ENCODE peak calls at places on chromosome 11, in ten cellular contexts. One of them, this sample, is unnamed.

GRCh38 chr11:76253416-76253815 is 47.1 kb upstream of the WNT11 start:
- DNase-seq in right lobe of liver: no peak
- DNase-seq in HepG2: no peak
- DNase-seq in heart left ventricle: peak; percentile 40
- DNase-seq in A549: no peak
- DNase-seq in transverse colon: no peak
- DNase-seq in ovary: no peak
- DNase-seq in uterus: no peak
- DNase-seq in IMR-90: no peak
- DNase-seq in H1: no peak
- DNase-seq in this sample: no peak

GRCh38 chr11:64829536-64830251 is 14.8 kb downstream of the CDC42BPG start:
- DNase-seq in right lobe of liver: no peak
- DNase-seq in A549: no peak
- DNase-seq in transverse colon: no peak
- DNase-seq in heart left ventricle: no peak
- DNase-seq in IMR-90: no peak
- DNase-seq in H1: no peak
- DNase-seq in HepG2: no peak
- DNase-seq in uterus: no peak
- DNase-seq in ovary: no peak
- DNase-seq in this sample: no peak

GRCh38 chr11:129804012-129804411 is 11.6 kb upstream of the TMEM45B start:
- DNase-seq in A549: no peak
- DNase-seq in H1: no peak
- DNase-seq in transverse colon: no peak
- DNase-seq in uterus: no peak
- DNase-seq in IMR-90: no peak
- DNase-seq in HepG2: no peak
- DNase-seq in heart left ventricle: no peak
- DNase-seq in ovary: no peak
- DNase-seq in right lobe of liver: no peak
- DNase-seq in this sample: no peak

GRCh38 chr11:106697058-106697457 is 321.2 kb downstream of the GUCY1A2 start:
- DNase-seq in heart left ventricle: no peak
- DNase-seq in IMR-90: peak; percentile 76
- DNase-seq in ovary: no peak
- DNase-seq in uterus: no peak
- DNase-seq in A549: no peak
- DNase-seq in transverse colon: no peak
- DNase-seq in HepG2: no peak
- DNase-seq in right lobe of liver: no peak
- DNase-seq in H1: no peak
- DNase-seq in this sample: no peak

GRCh38 chr11:35282226-35282882 is 137.0 kb downstream of the SLC1A2 start:
- DNase-seq in HepG2: no peak
- DNase-seq in ovary: no peak
- DNase-seq in uterus: peak; percentile 31
- DNase-seq in IMR-90: peak; percentile 89
- DNase-seq in right lobe of liver: no peak
- DNase-seq in heart left ventricle: no peak
- DNase-seq in H1: no peak
- DNase-seq in A549: peak; percentile 26
- DNase-seq in transverse colon: no peak
- DNase-seq in this sample: no peak

GRCh38 chr11:65809496-65809895 is 22.6 kb downstream of the OVOL1 start:
- DNase-seq in H1: no peak
- DNase-seq in right lobe of liver: no peak
- DNase-seq in uterus: no peak
- DNase-seq in heart left ventricle: no peak
- DNase-seq in IMR-90: no peak
- DNase-seq in HepG2: no peak
- DNase-seq in transverse colon: no peak
- DNase-seq in A549: no peak
- DNase-seq in ovary: no peak
- DNase-seq in this sample: no peak

GRCh38 chr11:1073261-1073724 is 1.4 kb upstream of the MUC2 start:
- DNase-seq in HepG2: peak; percentile 46
- DNase-seq in H1: no peak
- DNase-seq in uterus: peak; percentile 28
- DNase-seq in IMR-90: peak; percentile 46
- DNase-seq in right lobe of liver: peak; percentile 84
- DNase-seq in ovary: no peak
- DNase-seq in heart left ventricle: peak; percentile 65
- DNase-seq in A549: peak; percentile 83
- DNase-seq in transverse colon: peak; percentile 86
- DNase-seq in this sample: peak; percentile 87

GRCh38 chr11:119366690-119367620 is 14.5 kb downstream of the USP2 start:
- DNase-seq in H1: no peak
- DNase-seq in IMR-90: no peak
- DNase-seq in ovary: no peak
- DNase-seq in uterus: peak; percentile 62
- DNase-seq in heart left ventricle: peak; percentile 40
- DNase-seq in HepG2: no peak
- DNase-seq in transverse colon: no peak
- DNase-seq in A549: no peak
- DNase-seq in right lobe of liver: no peak
- DNase-seq in this sample: no peak

GRCh38 chr11:61773356-61773755 is 19.0 kb downstream of the TMEM258 start:
- DNase-seq in right lobe of liver: no peak
- DNase-seq in HepG2: no peak
- DNase-seq in transverse colon: no peak
- DNase-seq in IMR-90: no peak
- DNase-seq in heart left ventricle: no peak
- DNase-seq in A549: no peak
- DNase-seq in H1: no peak
- DNase-seq in ovary: no peak
- DNase-seq in uterus: no peak
- DNase-seq in this sample: no peak

GRCh38 chr11:119741369-119742262 is 12.6 kb upstream of the NECTIN1 start:
- DNase-seq in uterus: no peak
- DNase-seq in H1: no peak
- DNase-seq in transverse colon: peak; percentile 75
- DNase-seq in HepG2: peak; percentile 21
- DNase-seq in IMR-90: no peak
- DNase-seq in heart left ventricle: peak; percentile 82
- DNase-seq in right lobe of liver: peak; percentile 73
- DNase-seq in ovary: peak; percentile 39
- DNase-seq in A549: peak; percentile 20
- DNase-seq in this sample: peak; percentile 33

GRCh38 chr11:93704237-93704636 is 37.1 kb downstream of the TAF1D start:
- DNase-seq in ovary: no peak
- DNase-seq in heart left ventricle: no peak
- DNase-seq in transverse colon: no peak
- DNase-seq in H1: no peak
- DNase-seq in right lobe of liver: no peak
- DNase-seq in A549: peak; percentile 20
- DNase-seq in IMR-90: no peak
- DNase-seq in HepG2: peak; percentile 4
- DNase-seq in uterus: no peak
- DNase-seq in this sample: no peak

GRCh38 chr11:94740083-94740974 is 27.8 kb upstream of the AMOTL1 start:
- DNase-seq in ovary: peak; percentile 66
- DNase-seq in heart left ventricle: peak; percentile 78
- DNase-seq in A549: no peak
- DNase-seq in transverse colon: peak; percentile 24
- DNase-seq in right lobe of liver: peak; percentile 23
- DNase-seq in HepG2: no peak
- DNase-seq in IMR-90: no peak
- DNase-seq in uterus: peak; percentile 53
- DNase-seq in H1: no peak
- DNase-seq in this sample: peak; percentile 8

GRCh38 chr11:71446942-71447688 is 1.1 kb downstream of the DHCR7 start:
- DNase-seq in heart left ventricle: peak; percentile 20
- DNase-seq in H1: no peak
- DNase-seq in A549: peak; percentile 18
- DNase-seq in IMR-90: peak; percentile 66
- DNase-seq in ovary: no peak
- DNase-seq in right lobe of liver: no peak
- DNase-seq in transverse colon: peak; percentile 28
- DNase-seq in uterus: no peak
- DNase-seq in HepG2: peak; percentile 73
- DNase-seq in this sample: peak; percentile 41

GRCh38 chr11:7892059-7892699 is 38.9 kb downstream of the OR10A6 start:
- DNase-seq in transverse colon: no peak
- DNase-seq in ovary: no peak
- DNase-seq in A549: no peak
- DNase-seq in heart left ventricle: no peak
- DNase-seq in uterus: no peak
- DNase-seq in HepG2: no peak
- DNase-seq in H1: no peak
- DNase-seq in right lobe of liver: no peak
- DNase-seq in IMR-90: peak; percentile 88
- DNase-seq in this sample: no peak

DNA sequence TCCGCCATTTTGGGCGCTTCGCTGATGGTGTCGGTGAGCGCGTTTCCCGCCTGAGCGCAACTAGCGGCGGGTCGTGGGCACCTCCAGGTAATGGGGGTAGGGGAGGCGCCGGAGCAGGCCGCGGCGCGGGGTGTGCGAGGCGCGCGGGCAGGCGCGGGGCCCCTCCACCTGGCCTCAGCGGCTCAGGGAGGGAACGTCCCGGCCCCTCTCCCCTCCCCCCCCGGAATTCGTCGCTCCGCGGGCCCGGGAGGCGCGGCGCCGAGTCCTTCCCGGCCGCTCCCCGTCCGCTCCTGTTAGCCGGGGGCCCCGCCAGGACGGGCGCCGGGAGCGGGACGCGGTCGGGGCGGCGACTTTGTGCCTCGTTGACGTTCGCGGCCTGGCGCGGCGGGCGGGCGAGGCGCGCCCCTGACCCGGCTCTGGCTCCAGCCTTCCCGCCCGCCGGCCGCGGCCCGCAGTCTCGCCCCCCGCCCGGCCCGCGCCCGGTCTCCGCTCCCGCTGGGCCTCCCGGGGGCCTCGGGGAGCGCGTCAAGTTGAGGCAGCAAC is at the start of gene PPP6R3:
- DNase-seq in A549: no peak
- DNase-seq in ovary: no peak
- DNase-seq in right lobe of liver: no peak
- DNase-seq in H1: no peak
- DNase-seq in heart left ventricle: no peak
- DNase-seq in uterus: no peak
- DNase-seq in transverse colon: no peak
- DNase-seq in IMR-90: no peak
- DNase-seq in HepG2: no peak
- DNase-seq in this sample: no peak
- TF ChIP-seq POLR2A in A549: peak; percentile 80
- TF ChIP-seq POLR2A in ovary: peak; percentile 82
- TF ChIP-seq POLR2A in right lobe of liver: peak; percentile 37
- TF ChIP-seq POLR2A in H1: no peak
- TF ChIP-seq POLR2A in heart left ventricle: peak; percentile 78
- TF ChIP-seq POLR2A in uterus: peak; percentile 67
- TF ChIP-seq POLR2A in transverse colon: peak; percentile 42
- TF ChIP-seq POLR2A in IMR-90: peak; percentile 55
- TF ChIP-seq POLR2A in HepG2: peak; percentile 83
- TF ChIP-seq POLR2A in this sample: peak; percentile 52

DNA sequence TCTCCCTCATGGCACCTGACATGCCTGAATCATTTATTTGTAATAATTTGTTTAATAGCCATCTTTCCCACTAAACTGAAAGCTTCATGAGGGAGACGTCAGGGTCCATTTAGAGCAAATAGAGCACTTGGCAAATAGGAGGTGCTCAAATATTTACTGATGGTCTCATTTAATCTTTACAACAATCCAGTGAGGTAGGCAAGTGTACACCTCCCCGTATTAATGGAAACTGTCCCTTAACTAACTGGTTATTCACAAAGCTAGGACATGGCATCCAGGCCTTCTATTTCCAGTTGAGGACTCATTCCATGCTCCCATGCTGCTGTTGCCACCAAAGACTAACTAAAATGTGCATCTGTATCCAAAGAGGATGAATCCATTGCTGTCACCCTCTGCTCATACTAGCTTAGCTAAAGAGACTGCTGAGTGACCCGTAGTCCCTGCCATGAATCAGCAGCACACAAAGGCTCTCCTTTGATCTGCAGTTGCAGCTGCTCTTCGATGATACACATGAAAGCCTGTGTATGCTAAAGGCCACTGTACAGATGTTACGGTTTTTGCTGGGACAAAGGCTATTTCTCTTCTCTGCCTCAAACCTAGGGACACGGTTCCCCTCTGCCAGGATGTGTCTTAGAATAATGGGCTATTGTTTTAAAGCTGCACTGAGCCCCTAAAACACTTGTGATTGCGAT is 82.6 kb downstream of the RAB30 start:
- DNase-seq in A549: no peak
- DNase-seq in H1: no peak
- DNase-seq in HepG2: peak; percentile 96
- DNase-seq in heart left ventricle: no peak
- DNase-seq in right lobe of liver: no peak
- DNase-seq in IMR-90: peak; percentile 33
- DNase-seq in transverse colon: no peak
- DNase-seq in uterus: no peak
- DNase-seq in ovary: no peak
- DNase-seq in this sample: no peak
- H3K27ac ChIP-seq in A549: no peak overlapping the region
- H3K27ac ChIP-seq in H1: no peak overlapping the region
- H3K27ac ChIP-seq in HepG2: peak overlapping the region; percentile 82
- H3K27ac ChIP-seq in heart left ventricle: no peak overlapping the region
- H3K27ac ChIP-seq in right lobe of liver: no peak overlapping the region
- H3K27ac ChIP-seq in IMR-90: no peak overlapping the region
- H3K27ac ChIP-seq in transverse colon: no peak overlapping the region
- H3K27ac ChIP-seq in uterus: no peak overlapping the region
- H3K27ac ChIP-seq in ovary: no peak overlapping the region
- H3K27ac ChIP-seq in this sample: no peak overlapping the region

GRCh38 chr11:63765688-63766241 is 2.8 kb downstream of the ZFTA start:
- DNase-seq in heart left ventricle: no peak
- DNase-seq in transverse colon: peak; percentile 16
- DNase-seq in IMR-90: no peak
- DNase-seq in HepG2: no peak
- DNase-seq in uterus: peak; percentile 25
- DNase-seq in ovary: peak; percentile 51
- DNase-seq in A549: no peak
- DNase-seq in H1: no peak
- DNase-seq in right lobe of liver: peak; percentile 38
- DNase-seq in this sample: peak; percentile 15
- H3K4me1 ChIP-seq in heart left ventricle: peaks cover 55% of the 10 kb centered on the region
- H3K4me1 ChIP-seq in transverse colon: peaks cover 61% of the 10 kb centered on the region
- H3K4me1 ChIP-seq in IMR-90: peaks cover 9% of the 10 kb centered on the region
- H3K4me1 ChIP-seq in HepG2: peaks cover 42% of the 10 kb centered on the region
- H3K4me1 ChIP-seq in uterus: peaks cover 20% of the 10 kb centered on the region
- H3K4me1 ChIP-seq in ovary: peaks cover 19% of the 10 kb centered on the region
- H3K4me1 ChIP-seq in A549: peaks cover 30% of the 10 kb centered on the region
- H3K4me1 ChIP-seq in H1: peaks cover 39% of the 10 kb centered on the region
- H3K4me1 ChIP-seq in right lobe of liver: no peaks in the 10 kb centered on the region
- H3K4me1 ChIP-seq in this sample: peaks cover 57% of the 10 kb centered on the region

DNA sequence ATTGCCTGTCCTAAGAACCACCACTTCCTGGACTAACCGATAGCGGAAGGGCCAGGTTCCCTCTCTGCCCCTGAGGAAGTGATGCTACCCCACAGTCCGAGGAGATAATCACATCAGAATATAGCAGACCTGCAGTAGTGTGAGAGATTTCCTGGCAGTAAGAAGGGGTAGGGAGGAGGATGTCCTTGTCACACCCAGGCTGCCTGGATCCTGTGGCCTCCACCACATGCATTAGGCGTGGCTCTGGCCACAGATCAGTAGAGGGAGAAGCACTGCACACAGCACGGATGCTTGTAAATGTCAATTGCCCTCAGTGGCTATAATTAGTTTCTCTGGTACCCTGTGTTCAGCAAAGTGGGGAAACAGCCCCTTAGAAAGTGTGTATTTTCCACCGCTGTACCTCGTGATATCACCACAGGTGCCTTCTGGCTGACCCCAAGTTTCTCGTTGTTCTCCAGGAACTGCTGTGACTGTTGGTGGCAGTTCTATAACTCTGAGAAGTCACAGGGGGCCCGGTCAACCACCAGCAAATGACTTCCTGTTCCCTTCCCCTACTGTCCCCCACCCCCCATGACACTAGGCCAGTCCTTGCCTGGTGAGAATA is 61.8 kb downstream of the UBASH3B start:
- DNase-seq in uterus: no peak
- DNase-seq in HepG2: no peak
- DNase-seq in H1: no peak
- DNase-seq in heart left ventricle: no peak
- DNase-seq in right lobe of liver: no peak
- DNase-seq in ovary: no peak
- DNase-seq in A549: no peak
- DNase-seq in transverse colon: peak; percentile 64
- DNase-seq in IMR-90: no peak
- DNase-seq in this sample: peak; percentile 38
- TF ChIP-seq POLR2A in uterus: no peak
- TF ChIP-seq POLR2A in HepG2: no peak
- TF ChIP-seq POLR2A in H1: no peak
- TF ChIP-seq POLR2A in heart left ventricle: no peak
- TF ChIP-seq POLR2A in right lobe of liver: no peak
- TF ChIP-seq POLR2A in ovary: no peak
- TF ChIP-seq POLR2A in A549: no peak
- TF ChIP-seq POLR2A in transverse colon: no peak
- TF ChIP-seq POLR2A in IMR-90: no peak
- TF ChIP-seq POLR2A in this sample: no peak